ENCODE peak calls at places on chromosomes 3 and 15, in six cellular contexts. One of them, this sample, is unnamed.
A peak's percentile ranks its signal among the peaks of the same experiment; 100 is the strongest.

GRCh38 chr3:143413372-143413771 is 293.8 kb downstream of the CHST2 start:
- DNase-seq in posterior vena cava: no peak
- DNase-seq in A549: no peak
- DNase-seq in stimulated activated CD4-positive, alpha-beta T cell treated with anti-CD3 and anti-CD28 coated beads, Interleukin-2, amount 100 ng/mL, for 48 hours: no peak
- DNase-seq in AML-193: no peak
- DNase-seq in nephron progenitor cell: no peak
- DNase-seq in this sample: no peak

GRCh38 chr3:42635111-42635510 is 18.4 kb upstream of the ZBTB47 start:
- DNase-seq in stimulated activated CD4-positive, alpha-beta T cell treated with anti-CD3 and anti-CD28 coated beads, Interleukin-2, amount 100 ng/mL, for 48 hours: no peak
- DNase-seq in nephron progenitor cell: no peak
- DNase-seq in AML-193: peak; percentile 26
- DNase-seq in posterior vena cava: no peak
- DNase-seq in A549: no peak
- DNase-seq in this sample: no peak

GRCh38 chr3:7875858-7876442 is 625.7 kb upstream of the LMCD1 start:
- DNase-seq in stimulated activated CD4-positive, alpha-beta T cell treated with anti-CD3 and anti-CD28 coated beads, Interleukin-2, amount 100 ng/mL, for 48 hours: no peak
- DNase-seq in A549: no peak
- DNase-seq in nephron progenitor cell: no peak
- DNase-seq in AML-193: no peak
- DNase-seq in posterior vena cava: no peak
- DNase-seq in this sample: no peak

GRCh38 chr3:60696559-60697125 is 554.6 kb downstream of the FHIT start:
- DNase-seq in A549: no peak
- DNase-seq in nephron progenitor cell: no peak
- DNase-seq in AML-193: no peak
- DNase-seq in posterior vena cava: no peak
- DNase-seq in stimulated activated CD4-positive, alpha-beta T cell treated with anti-CD3 and anti-CD28 coated beads, Interleukin-2, amount 100 ng/mL, for 48 hours: no peak
- DNase-seq in this sample: no peak

GRCh38 chr3:85360742-85361387 is 402.1 kb downstream of the CADM2 start:
- DNase-seq in A549: peak; percentile 6
- DNase-seq in posterior vena cava: no peak
- DNase-seq in stimulated activated CD4-positive, alpha-beta T cell treated with anti-CD3 and anti-CD28 coated beads, Interleukin-2, amount 100 ng/mL, for 48 hours: no peak
- DNase-seq in nephron progenitor cell: peak; percentile 64
- DNase-seq in AML-193: peak; percentile 38
- DNase-seq in this sample: no peak

GRCh38 chr3:71050133-71050520 is 533.4 kb downstream of the FOXP1 start:
- DNase-seq in posterior vena cava: no peak
- DNase-seq in AML-193: no peak
- DNase-seq in stimulated activated CD4-positive, alpha-beta T cell treated with anti-CD3 and anti-CD28 coated beads, Interleukin-2, amount 100 ng/mL, for 48 hours: no peak
- DNase-seq in nephron progenitor cell: no peak
- DNase-seq in A549: no peak
- DNase-seq in this sample: no peak

GRCh38 chr3:184110316-184110725 is 13.5 kb downstream of the HTR3E start:
- DNase-seq in nephron progenitor cell: no peak
- DNase-seq in A549: no peak
- DNase-seq in stimulated activated CD4-positive, alpha-beta T cell treated with anti-CD3 and anti-CD28 coated beads, Interleukin-2, amount 100 ng/mL, for 48 hours: no peak
- DNase-seq in AML-193: no peak
- DNase-seq in posterior vena cava: no peak
- DNase-seq in this sample: no peak

GRCh38 chr3:100209948-100210776 is 50.6 kb upstream of the TBC1D23 start:
- DNase-seq in A549: no peak
- DNase-seq in nephron progenitor cell: no peak
- DNase-seq in posterior vena cava: no peak
- DNase-seq in stimulated activated CD4-positive, alpha-beta T cell treated with anti-CD3 and anti-CD28 coated beads, Interleukin-2, amount 100 ng/mL, for 48 hours: no peak
- DNase-seq in AML-193: no peak
- DNase-seq in this sample: no peak

GRCh38 chr15:80207887-80208286 is 44.1 kb downstream of the CTXND1 start:
- DNase-seq in nephron progenitor cell: no peak
- DNase-seq in stimulated activated CD4-positive, alpha-beta T cell treated with anti-CD3 and anti-CD28 coated beads, Interleukin-2, amount 100 ng/mL, for 48 hours: no peak
- DNase-seq in posterior vena cava: no peak
- DNase-seq in AML-193: no peak
- DNase-seq in A549: no peak
- DNase-seq in this sample: no peak

GRCh38 chr3:194080473-194080872 is 55.5 kb upstream of the HES1 start:
- DNase-seq in stimulated activated CD4-positive, alpha-beta T cell treated with anti-CD3 and anti-CD28 coated beads, Interleukin-2, amount 100 ng/mL, for 48 hours: no peak
- DNase-seq in nephron progenitor cell: no peak
- DNase-seq in A549: no peak
- DNase-seq in posterior vena cava: no peak
- DNase-seq in AML-193: no peak
- DNase-seq in this sample: no peak

GRCh38 chr15:87850916-87851315 is 405.6 kb downstream of the NTRK3 start:
- DNase-seq in AML-193: no peak
- DNase-seq in nephron progenitor cell: no peak
- DNase-seq in stimulated activated CD4-positive, alpha-beta T cell treated with anti-CD3 and anti-CD28 coated beads, Interleukin-2, amount 100 ng/mL, for 48 hours: no peak
- DNase-seq in posterior vena cava: no peak
- DNase-seq in A549: no peak
- DNase-seq in this sample: no peak